ENCODE peak calls at places on chromosomes 2 and 18, in six cellular contexts. One of them, this sample, is unnamed.

GRCh38 chr18:50268022-50268747 is 1.9 kb upstream of the CFAP53 start:
- DNase-seq in GM12865: peak
- DNase-seq in fibroblast of mammary gland: peak
- DNase-seq in uterus: peak
- DNase-seq in cardiac muscle cell: peak
- DNase-seq in stomach: peak
- DNase-seq in this sample: peak

GRCh38 chr2:100640329-100641114 is 77.7 kb downstream of the PDCL3 start:
- DNase-seq in GM12865: no peak
- DNase-seq in fibroblast of mammary gland: peak
- DNase-seq in uterus: no peak
- DNase-seq in cardiac muscle cell: no peak
- DNase-seq in stomach: no peak
- DNase-seq in this sample: no peak

GRCh38 chr2:8692783-8693768 is 11.2 kb downstream of the ID2 start:
- DNase-seq in GM12865: no peak
- DNase-seq in fibroblast of mammary gland: no peak
- DNase-seq in uterus: no peak
- DNase-seq in cardiac muscle cell: peak
- DNase-seq in stomach: peak
- DNase-seq in this sample: no peak

GRCh38 chr2:158753561-158754302 is 41.4 kb upstream of the DAPL1 start:
- DNase-seq in GM12865: peak
- DNase-seq in fibroblast of mammary gland: peak
- DNase-seq in uterus: no peak
- DNase-seq in cardiac muscle cell: peak
- DNase-seq in stomach: peak
- DNase-seq in this sample: no peak

GRCh38 chr2:10844083-10844482 is 31.5 kb upstream of the PDIA6 start:
- DNase-seq in GM12865: no peak
- DNase-seq in fibroblast of mammary gland: no peak
- DNase-seq in uterus: no peak
- DNase-seq in cardiac muscle cell: peak
- DNase-seq in stomach: peak
- DNase-seq in this sample: peak

GRCh38 chr2:99112617-99113016 is 28.9 kb upstream of the C2orf15 start:
- DNase-seq in GM12865: no peak
- DNase-seq in fibroblast of mammary gland: no peak
- DNase-seq in uterus: no peak
- DNase-seq in cardiac muscle cell: no peak
- DNase-seq in stomach: no peak
- DNase-seq in this sample: no peak

GRCh38 chr2:239671916-239672849 is 271.4 kb upstream of the HDAC4 start:
- DNase-seq in GM12865: no peak
- DNase-seq in fibroblast of mammary gland: no peak
- DNase-seq in uterus: no peak
- DNase-seq in cardiac muscle cell: no peak
- DNase-seq in stomach: no peak
- DNase-seq in this sample: no peak

GRCh38 chr2:240567137-240567871 is 980 bp upstream of the RNPEPL1 start:
- DNase-seq in GM12865: peak
- DNase-seq in fibroblast of mammary gland: peak
- DNase-seq in uterus: peak
- DNase-seq in cardiac muscle cell: no peak
- DNase-seq in stomach: peak
- DNase-seq in this sample: peak

GRCh38 chr2:240400319-240401161 is 34.9 kb upstream of the GPC1 start:
- DNase-seq in GM12865: no peak
- DNase-seq in fibroblast of mammary gland: no peak
- DNase-seq in uterus: peak
- DNase-seq in cardiac muscle cell: no peak
- DNase-seq in stomach: peak
- DNase-seq in this sample: no peak

GRCh38 chr2:142974288-142975024 is 97.0 kb downstream of the KYNU start:
- DNase-seq in GM12865: peak
- DNase-seq in fibroblast of mammary gland: peak
- DNase-seq in uterus: no peak
- DNase-seq in cardiac muscle cell: no peak
- DNase-seq in stomach: no peak
- DNase-seq in this sample: no peak

GRCh38 chr2:96158554-96158940 is 13.3 kb upstream of the DUSP2 start:
- DNase-seq in GM12865: peak
- DNase-seq in fibroblast of mammary gland: no peak
- DNase-seq in uterus: no peak
- DNase-seq in cardiac muscle cell: no peak
- DNase-seq in stomach: no peak
- DNase-seq in this sample: no peak

GRCh38 chr2:25981596-25982272 is 563 bp downstream of the KIF3C start:
- DNase-seq in GM12865: no peak
- DNase-seq in fibroblast of mammary gland: no peak
- DNase-seq in uterus: peak
- DNase-seq in cardiac muscle cell: peak
- DNase-seq in stomach: no peak
- DNase-seq in this sample: no peak

GRCh38 chr2:133642831-133643230 is 74.6 kb upstream of the NCKAP5 start:
- DNase-seq in GM12865: no peak
- DNase-seq in fibroblast of mammary gland: no peak
- DNase-seq in uterus: no peak
- DNase-seq in cardiac muscle cell: no peak
- DNase-seq in stomach: no peak
- DNase-seq in this sample: no peak

GRCh38 chr2:133640103-133640502 is 71.8 kb upstream of the NCKAP5 start:
- DNase-seq in GM12865: no peak
- DNase-seq in fibroblast of mammary gland: no peak
- DNase-seq in uterus: no peak
- DNase-seq in cardiac muscle cell: no peak
- DNase-seq in stomach: no peak
- DNase-seq in this sample: no peak

GRCh38 chr2:133643822-133644221 is 75.6 kb upstream of the NCKAP5 start:
- DNase-seq in GM12865: no peak
- DNase-seq in fibroblast of mammary gland: no peak
- DNase-seq in uterus: no peak
- DNase-seq in cardiac muscle cell: no peak
- DNase-seq in stomach: no peak
- DNase-seq in this sample: no peak

GRCh38 chr2:133641942-133642341 is 73.7 kb upstream of the NCKAP5 start:
- DNase-seq in GM12865: no peak
- DNase-seq in fibroblast of mammary gland: no peak
- DNase-seq in uterus: no peak
- DNase-seq in cardiac muscle cell: no peak
- DNase-seq in stomach: no peak
- DNase-seq in this sample: no peak

GRCh38 chr2:133641497-133641896 is 73.2 kb upstream of the NCKAP5 start:
- DNase-seq in GM12865: no peak
- DNase-seq in fibroblast of mammary gland: no peak
- DNase-seq in uterus: no peak
- DNase-seq in cardiac muscle cell: no peak
- DNase-seq in stomach: peak
- DNase-seq in this sample: no peak
- H3K4me3 ChIP-seq in GM12865: no peak
- H3K4me3 ChIP-seq in fibroblast of mammary gland: no peak
- H3K4me3 ChIP-seq in uterus: no peak
- H3K4me3 ChIP-seq in cardiac muscle cell: no peak
- H3K4me3 ChIP-seq in stomach: no peak
- H3K4me3 ChIP-seq in this sample: no peak

DNA sequence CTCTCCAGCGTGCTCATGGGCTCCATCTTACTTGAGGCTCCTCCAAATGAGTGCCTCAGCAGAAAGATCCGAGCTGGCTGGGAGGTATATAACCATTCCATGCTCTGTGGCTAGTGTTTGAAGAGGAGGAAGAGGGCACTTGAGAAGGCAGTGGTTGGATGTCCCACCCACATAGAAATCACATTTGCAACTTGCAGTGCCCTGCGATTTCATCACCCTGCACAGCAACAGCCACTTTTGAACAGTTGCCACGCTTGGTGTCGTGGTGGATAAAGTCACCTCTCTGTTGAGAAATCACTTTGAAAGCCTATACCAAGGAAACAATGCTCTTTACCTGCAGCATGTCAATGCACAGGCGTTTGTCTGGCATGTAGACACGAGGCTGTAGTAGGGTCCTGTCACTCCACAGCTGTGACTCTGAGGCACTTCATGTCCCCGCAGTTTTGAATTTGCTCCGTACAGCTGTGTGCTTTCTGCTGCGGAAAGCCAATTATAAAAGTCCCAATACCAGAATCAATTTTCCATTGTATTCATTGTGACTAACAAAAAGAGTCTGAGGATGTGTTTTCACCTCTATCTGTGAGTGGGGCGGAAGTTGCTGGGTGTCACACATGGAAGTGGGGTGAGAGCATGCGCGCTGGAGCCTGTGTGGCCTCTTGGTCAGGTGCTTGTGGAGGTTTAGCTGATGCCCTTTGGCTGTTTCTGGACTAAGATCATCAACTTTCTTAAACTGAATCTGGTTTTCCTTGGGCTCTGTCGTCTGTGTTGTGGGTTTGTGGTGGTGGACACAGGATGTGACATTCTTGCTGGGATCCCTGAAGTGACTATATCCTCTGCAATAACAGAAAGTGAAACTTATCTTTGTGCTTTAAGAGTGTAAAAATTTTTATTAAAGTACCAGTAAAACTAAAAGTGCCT is 2.8 kb downstream of the CNDP2 start:
- DNase-seq in GM12865: peak
- DNase-seq in fibroblast of mammary gland: peak
- DNase-seq in uterus: no peak
- DNase-seq in cardiac muscle cell: no peak
- DNase-seq in stomach: peak
- DNase-seq in this sample: peak
- H3K4me3 ChIP-seq in GM12865: peak
- H3K4me3 ChIP-seq in fibroblast of mammary gland: peak
- H3K4me3 ChIP-seq in uterus: no peak
- H3K4me3 ChIP-seq in cardiac muscle cell: no peak
- H3K4me3 ChIP-seq in stomach: peak
- H3K4me3 ChIP-seq in this sample: peak

GRCh38 chr2:85433511-85434089 is 15.1 kb downstream of the SH2D6 start:
- DNase-seq in GM12865: no peak
- DNase-seq in fibroblast of mammary gland: peak
- DNase-seq in uterus: peak
- DNase-seq in cardiac muscle cell: no peak
- DNase-seq in stomach: peak
- DNase-seq in this sample: peak
- H3K4me3 ChIP-seq in GM12865: no peak
- H3K4me3 ChIP-seq in fibroblast of mammary gland: no peak
- H3K4me3 ChIP-seq in uterus: no peak
- H3K4me3 ChIP-seq in cardiac muscle cell: no peak
- H3K4me3 ChIP-seq in stomach: no peak
- H3K4me3 ChIP-seq in this sample: no peak

GRCh38 chr2:232275670-232276069 is 102.9 kb upstream of the ALPP start:
- DNase-seq in GM12865: no peak
- DNase-seq in fibroblast of mammary gland: no peak
- DNase-seq in uterus: no peak
- DNase-seq in cardiac muscle cell: no peak
- DNase-seq in stomach: no peak
- DNase-seq in this sample: no peak

GRCh38 chr2:232276739-232277313 is 101.7 kb upstream of the ALPP start:
- DNase-seq in GM12865: no peak
- DNase-seq in fibroblast of mammary gland: no peak
- DNase-seq in uterus: no peak
- DNase-seq in cardiac muscle cell: no peak
- DNase-seq in stomach: no peak
- DNase-seq in this sample: no peak

GRCh38 chr2:232280341-232280740 is 98.2 kb upstream of the ALPP start:
- DNase-seq in GM12865: no peak
- DNase-seq in fibroblast of mammary gland: peak
- DNase-seq in uterus: no peak
- DNase-seq in cardiac muscle cell: no peak
- DNase-seq in stomach: no peak
- DNase-seq in this sample: no peak

GRCh38 chr2:232276084-232276738 is 102.3 kb upstream of the ALPP start:
- DNase-seq in GM12865: peak
- DNase-seq in fibroblast of mammary gland: no peak
- DNase-seq in uterus: no peak
- DNase-seq in cardiac muscle cell: no peak
- DNase-seq in stomach: no peak
- DNase-seq in this sample: no peak

DNA sequence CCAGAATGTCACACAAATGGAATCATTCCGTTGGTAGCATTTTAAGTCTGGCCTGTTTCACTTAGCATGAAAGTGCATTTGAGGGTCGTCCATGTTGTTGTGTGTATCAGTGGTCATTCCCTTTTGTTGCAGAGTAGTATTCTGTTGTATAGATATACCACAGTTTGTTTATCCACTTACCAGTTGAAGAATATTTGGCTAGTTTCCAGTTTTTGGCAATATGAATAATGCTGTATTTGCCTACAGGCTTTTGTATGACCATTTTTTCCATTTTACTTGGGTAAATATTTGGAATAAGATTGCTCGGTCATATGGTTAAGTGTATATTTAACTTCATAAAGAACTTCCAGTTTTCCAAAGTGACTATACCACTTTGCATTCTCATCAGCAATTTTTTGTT is 100.0 kb upstream of the ALPP start:
- DNase-seq in GM12865: no peak
- DNase-seq in fibroblast of mammary gland: no peak
- DNase-seq in uterus: no peak
- DNase-seq in cardiac muscle cell: no peak
- DNase-seq in stomach: no peak
- DNase-seq in this sample: no peak
- H3K4me3 ChIP-seq in GM12865: no peak
- H3K4me3 ChIP-seq in fibroblast of mammary gland: no peak
- H3K4me3 ChIP-seq in uterus: no peak
- H3K4me3 ChIP-seq in cardiac muscle cell: no peak
- H3K4me3 ChIP-seq in stomach: no peak
- H3K4me3 ChIP-seq in this sample: no peak

DNA sequence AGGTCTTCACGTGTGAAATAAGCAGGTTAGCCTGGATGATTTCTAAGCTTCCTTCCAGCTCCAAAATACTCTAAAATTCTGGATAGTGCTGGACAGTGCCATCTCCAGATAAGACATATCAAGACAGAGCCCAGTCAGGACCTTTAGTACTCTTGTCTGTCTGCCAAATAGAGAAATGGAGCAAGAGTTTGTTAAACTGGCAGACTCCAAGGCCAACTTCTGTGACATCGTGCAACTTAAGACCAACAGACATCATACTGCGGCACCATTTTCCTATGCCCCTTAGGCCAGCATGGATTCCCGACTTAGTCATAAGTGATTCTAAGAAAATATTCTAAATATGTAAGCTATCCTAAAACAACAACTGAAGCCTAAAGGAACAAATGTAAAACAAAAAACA is 118.6 kb downstream of the RBMS1 start:
- DNase-seq in GM12865: no peak
- DNase-seq in fibroblast of mammary gland: peak
- DNase-seq in uterus: no peak
- DNase-seq in cardiac muscle cell: no peak
- DNase-seq in stomach: no peak
- DNase-seq in this sample: no peak
- H3K4me3 ChIP-seq in GM12865: no peak
- H3K4me3 ChIP-seq in fibroblast of mammary gland: no peak
- H3K4me3 ChIP-seq in uterus: no peak
- H3K4me3 ChIP-seq in cardiac muscle cell: no peak
- H3K4me3 ChIP-seq in stomach: no peak
- H3K4me3 ChIP-seq in this sample: no peak

DNA sequence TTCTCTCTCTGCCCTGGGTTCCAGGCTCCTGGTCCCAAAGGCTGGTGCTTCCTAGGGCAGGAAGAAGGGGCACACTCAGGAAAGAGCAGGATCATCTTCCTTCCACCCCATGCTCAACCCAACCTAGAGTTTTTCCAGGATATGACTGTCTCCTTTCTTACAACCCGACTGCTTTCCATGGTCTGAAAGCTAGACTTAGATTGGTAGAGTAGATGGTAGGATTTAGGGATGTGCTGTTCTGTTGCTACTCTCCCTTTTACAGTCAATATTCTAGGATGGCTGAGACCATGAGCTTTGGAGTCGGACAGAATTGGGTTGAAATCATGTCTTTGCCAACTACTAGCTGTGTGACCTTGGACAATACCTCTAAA is 45.9 kb upstream of the IGFBP5 start:
- DNase-seq in GM12865: no peak
- DNase-seq in fibroblast of mammary gland: no peak
- DNase-seq in uterus: no peak
- DNase-seq in cardiac muscle cell: no peak
- DNase-seq in stomach: no peak
- DNase-seq in this sample: no peak
- H3K4me3 ChIP-seq in GM12865: no peak
- H3K4me3 ChIP-seq in fibroblast of mammary gland: no peak
- H3K4me3 ChIP-seq in uterus: no peak
- H3K4me3 ChIP-seq in cardiac muscle cell: no peak
- H3K4me3 ChIP-seq in stomach: no peak
- H3K4me3 ChIP-seq in this sample: no peak